ENCODE peak calls at places on chromosomes 16 and 17, in five cellular contexts. K is fibroblast of lung, N is fibroblast of mammary gland, T is HFF-Myc, X is DND-41. J is an unnamed sample.

GRCh38 chr16:86714166-86714565 is 135.8 kb downstream of the FOXL1 start:
- DNase-seq in X (no peak), N (peak; percentile 35), K (peak; percentile 11), T (no peak), J (no peak)

GRCh38 chr17:58918072-58918471 is 162.4 kb downstream of the PPM1E start:
- DNase-seq in K (no peak), T (no peak), N (no peak), X (no peak), J (no peak)

GRCh38 chr16:48526958-48527331 is 83.0 kb downstream of the N4BP1 start:
- DNase-seq in N (no peak), X (no peak), K (no peak), T (no peak), J (no peak)

GRCh38 chr17:50221500-50222480 is 20.4 kb upstream of the COL1A1 start:
- DNase-seq in K (peak; percentile 70), N (peak; percentile 74), X (peak; percentile 40), T (no peak), J (no peak)

GRCh38 chr16:49485663-49486062 is 112.1 kb downstream of the C16orf78 start:
- DNase-seq in X (no peak), N (no peak), T (no peak), K (no peak), J (no peak)

GRCh38 chr17:38704645-38705522 is at the start of gene MLLT6:
- DNase-seq in N (peak; percentile 71), K (peak; percentile 78), X (peak; percentile 83), T (no peak), J (no peak)

GRCh38 chr16:75218256-75219076 is at the start of gene CTRB1:
- DNase-seq in X (no peak), T (no peak), N (no peak), K (no peak), J (no peak)

GRCh38 chr17:20207295-20207985 is 198.3 kb downstream of the SPECC1 start:
- DNase-seq in N (no peak), K (no peak), X (no peak), T (no peak), J (no peak)

GRCh38 chr17:79681101-79681621 is 49.6 kb upstream of the ENPP7 start:
- DNase-seq in X (no peak), N (no peak), T (no peak), K (no peak), J (no peak)

GRCh38 chr16:22618842-22619241 is 108.2 kb downstream of the NPIPB5 start:
- DNase-seq in X (no peak), N (no peak), K (no peak), T (no peak), J (no peak)

GRCh38 chr17:78844301-78845005 is 3.8 kb upstream of the USP36 start:
- DNase-seq in K (peak; percentile 30), X (no peak), N (peak; percentile 28), T (no peak), J (no peak)

GRCh38 chr17:31654936-31655335 is 204.1 kb downstream of the COPRS start:
- DNase-seq in N (no peak), X (peak; percentile 7), K (peak; percentile 25), T (no peak), J (no peak)

GRCh38 chr16:87346517-87347060 is 29.4 kb upstream of the C16orf95 start:
- DNase-seq in X (no peak), N (no peak), K (no peak), T (no peak), J (no peak)

GRCh38 chr17:57466042-57466471 is 209.7 kb downstream of the MSI2 start:
- DNase-seq in K (no peak), X (no peak), T (no peak), N (no peak), J (no peak)

GRCh38 chr17:9676742-9677387 is 31.5 kb downstream of the USP43 start:
- DNase-seq in T (peak; percentile 30), X (no peak), N (peak; percentile 89), K (peak; percentile 1), J (no peak)

GRCh38 chr17:47987240-47987835 is 16.4 kb downstream of the CDK5RAP3 start:
- DNase-seq in N (no peak), X (no peak), K (no peak), T (no peak), J (no peak)

GRCh38 chr16:2987854-2988253 is 7.6 kb upstream of the PKMYT1 start:
- DNase-seq in X (no peak), T (no peak), K (peak; percentile 18), N (no peak), J (no peak)

GRCh38 chr17:73342057-73342522 is 30.3 kb upstream of the CDC42EP4 start:
- DNase-seq in X (no peak), T (peak; percentile 51), N (peak; percentile 69), K (peak; percentile 81), J (peak; percentile 68)

GRCh38 chr17:17042851-17043667 is 802 bp downstream of the MPRIP start:
- DNase-seq in T (no peak), X (peak; percentile 35), N (peak; percentile 75), K (peak; percentile 51), J (no peak)

GRCh38 chr17:75346906-75347305 is 57.7 kb upstream of the SLC25A19 start:
- DNase-seq in K (peak; percentile 28), T (no peak), N (peak; percentile 63), X (peak; percentile 54), J (peak; percentile 31)

GRCh38 chr17:2860883-2861282 is 64.6 kb downstream of the RAP1GAP2 start:
- DNase-seq in X (no peak), T (no peak), N (no peak), K (no peak), J (no peak)

GRCh38 chr16:57645691-57646387 is 17.4 kb downstream of the ADGRG1 start:
- DNase-seq in N (peak; percentile 69), X (no peak), K (peak; percentile 26), T (no peak), J (no peak)

GRCh38 chr16:85460983-85461813 is 151.9 kb upstream of the GSE1 start:
- DNase-seq in T (no peak), K (peak; percentile 49), X (peak; percentile 65), N (peak; percentile 76), J (peak; percentile 50)

GRCh38 chr17:81200695-81201580 is 21.8 kb downstream of the CEP131 start:
- DNase-seq in X (peak; percentile 42), T (peak; percentile 48), K (peak; percentile 68), N (peak; percentile 70), J (peak; percentile 19)

GRCh38 chr17:14095630-14096029 is 26.3 kb downstream of the COX10 start:
- DNase-seq in N (no peak), X (no peak), K (no peak), T (no peak), J (no peak)

GRCh38 chr16:1974157-1975070 is 2.6 kb downstream of the TBL3 start:
- DNase-seq in N (no peak), T (no peak), X (no peak), K (no peak), J (no peak)

GRCh38 chr16:84443166-84443802 is 61.2 kb downstream of the MEAK7 start:
- DNase-seq in K (no peak), X (no peak), T (no peak), N (no peak), J (no peak)

GRCh38 chr16:85446846-85447656 is 166.1 kb upstream of the GSE1 start:
- DNase-seq in T (no peak), X (peak; percentile 75), N (no peak), K (no peak), J (no peak)

GRCh38 chr17:64008346-64008745 is 10.2 kb downstream of the PRR29 start:
- DNase-seq in N (no peak), K (no peak), X (no peak), T (no peak), J (no peak)

GRCh38 chr17:50043290-50044148 is 12.4 kb upstream of the ITGA3 start:
- DNase-seq in N (peak; percentile 23), K (no peak), X (no peak), T (no peak), J (no peak)

GRCh38 chr16:66968847-66969246 is 7.8 kb downstream of the CES3 start:
- DNase-seq in T (no peak), N (no peak), X (no peak), K (no peak), J (no peak)
- H3K4me3 ChIP-seq in T (no peak overlapping the region), N (no peak overlapping the region), X (no peak overlapping the region), K (no peak overlapping the region), J (no peak overlapping the region)

GRCh38 chr16:88406096-88407041 is 23.6 kb downstream of the ZNF469 start:
- DNase-seq in X (no peak), K (no peak), T (no peak), N (no peak), J (no peak)
- H3K4me3 ChIP-seq in X (no peak overlapping the region), K (no peak overlapping the region), T (no peak overlapping the region), N (no peak overlapping the region), J (peak overlapping the region; percentile 23)

DNA sequence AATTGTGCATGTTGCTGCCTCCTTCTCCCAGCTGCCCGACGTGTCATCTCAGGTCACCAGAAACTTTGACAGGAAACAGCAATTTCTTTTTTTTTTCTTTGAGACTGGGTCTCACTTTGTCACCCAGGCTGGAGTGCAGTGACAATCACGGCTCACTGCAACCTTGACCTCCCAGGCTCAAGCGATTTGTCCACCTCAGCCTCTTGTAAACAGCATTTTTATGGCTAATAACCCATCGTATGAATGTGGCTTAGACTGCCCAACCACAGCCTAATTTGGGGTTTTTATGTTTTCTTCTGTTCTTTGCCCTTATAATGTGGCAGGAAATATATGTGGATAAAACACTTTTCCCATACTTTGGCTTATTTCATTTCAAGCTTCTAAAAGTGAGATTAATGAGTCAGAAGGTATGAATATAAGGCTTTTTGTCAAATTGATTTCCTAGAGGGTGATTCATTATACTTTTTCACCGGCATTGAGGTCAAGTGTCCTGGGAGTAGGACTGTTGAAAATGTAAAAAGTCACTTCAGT is 31.0 kb upstream of the SLC5A10 start:
- DNase-seq in X (no peak), K (no peak), T (no peak), N (peak; percentile 34), J (no peak)
- H3K4me3 ChIP-seq in X (no peak overlapping the region), K (no peak overlapping the region), T (no peak overlapping the region), N (no peak overlapping the region), J (no peak overlapping the region)

GRCh38 chr16:89407282-89407924 is 83.0 kb downstream of the ANKRD11 start:
- DNase-seq in N (no peak), K (no peak), T (no peak), X (peak; percentile 31), J (no peak)
- H3K4me3 ChIP-seq in N (no peak overlapping the region), K (no peak overlapping the region), T (no peak overlapping the region), X (no peak overlapping the region), J (no peak overlapping the region)

GRCh38 chr16:12511308-12511707 is 292.4 kb downstream of the CPPED1 start:
- DNase-seq in T (no peak), N (no peak), K (no peak), X (no peak), J (no peak)
- H3K4me3 ChIP-seq in T (no peak overlapping the region), N (no peak overlapping the region), K (no peak overlapping the region), X (no peak overlapping the region), J (no peak overlapping the region)